ENCODE peak calls at places on chromosome 1, in nine cellular contexts. V, G, B, U, D, I, C, T and Q are unnamed samples.

GRCh38 chr1:155706101-155706619 is 17.3 kb downstream of the DAP3 start:
- DNase-seq in V (no peak), G (no peak), B (no peak), U (no peak), D (no peak), I (no peak), C (no peak), T (no peak), Q (no peak)

GRCh38 chr1:240310226-240310925 is 218.7 kb downstream of the FMN2 start:
- DNase-seq in V (no peak), G (no peak), B (no peak), U (no peak), D (peak), I (no peak), C (no peak), T (no peak), Q (no peak)

GRCh38 chr1:77037990-77038389 is 170.7 kb downstream of the ST6GALNAC5 start:
- DNase-seq in V (no peak), G (no peak), B (no peak), U (no peak), D (no peak), I (no peak), C (no peak), T (no peak), Q (no peak)

GRCh38 chr1:110667766-110668165 is 7.0 kb downstream of the KCNA3 start:
- DNase-seq in V (no peak), G (no peak), B (no peak), U (no peak), D (no peak), I (no peak), C (no peak), T (no peak), Q (no peak)

GRCh38 chr1:214021321-214021720 is 33.5 kb downstream of the PROX1 start:
- DNase-seq in V (no peak), G (no peak), B (no peak), U (no peak), D (no peak), I (no peak), C (no peak), T (no peak), Q (no peak)

GRCh38 chr1:22949807-22950462 is 22.7 kb downstream of the LACTBL1 start:
- DNase-seq in V (no peak), G (no peak), B (no peak), U (no peak), D (no peak), I (no peak), C (no peak), T (no peak), Q (no peak)

GRCh38 chr1:12469990-12470389 is 148.0 kb downstream of the DHRS3 start:
- DNase-seq in V (no peak), G (no peak), B (no peak), U (no peak), D (no peak), I (no peak), C (no peak), T (no peak), Q (no peak)

GRCh38 chr1:211675230-211676105 is at the start of gene NEK2:
- DNase-seq in V (peak), G (peak), B (peak), U (peak), D (peak), I (peak), C (peak), T (peak), Q (peak)

GRCh38 chr1:21355956-21356355 is 65.7 kb upstream of the ECE1 start:
- DNase-seq in V (no peak), G (no peak), B (no peak), U (no peak), D (no peak), I (no peak), C (no peak), T (no peak), Q (no peak)